ENCODE peak calls at places on chromosome 17, in seven cellular contexts. One of them, this sample, is unnamed. For H3K9me2, the result is how much of the 10 kb centered on the place peaks cover.

GRCh38 chr17:2235792-2236365 is 67.7 kb downstream of the SMG6 start:
- DNase-seq in PC-3: no peak
- DNase-seq in GM23338: no peak
- DNase-seq in MM.1S: no peak
- DNase-seq in HCT116: no peak
- DNase-seq in hepatocyte: no peak
- DNase-seq in GM23248: peak
- DNase-seq in this sample: peak

GRCh38 chr17:43924558-43924957 is 17.2 kb upstream of the MPP2 start:
- DNase-seq in PC-3: no peak
- DNase-seq in GM23338: no peak
- DNase-seq in MM.1S: no peak
- DNase-seq in HCT116: no peak
- DNase-seq in hepatocyte: peak
- DNase-seq in GM23248: no peak
- DNase-seq in this sample: no peak

GRCh38 chr17:47955497-47956461 is 1.9 kb downstream of the PRR15L start:
- DNase-seq in PC-3: peak
- DNase-seq in GM23338: no peak
- DNase-seq in MM.1S: no peak
- DNase-seq in HCT116: no peak
- DNase-seq in hepatocyte: peak
- DNase-seq in GM23248: no peak
- DNase-seq in this sample: no peak

GRCh38 chr17:56896968-56897359 is 16.9 kb downstream of the TRIM25 start:
- DNase-seq in PC-3: peak
- DNase-seq in GM23338: no peak
- DNase-seq in MM.1S: no peak
- DNase-seq in HCT116: no peak
- DNase-seq in hepatocyte: no peak
- DNase-seq in GM23248: no peak
- DNase-seq in this sample: peak

GRCh38 chr17:42680331-42680808 is 1.3 kb downstream of the CCR10 start:
- DNase-seq in PC-3: no peak
- DNase-seq in GM23338: no peak
- DNase-seq in MM.1S: peak
- DNase-seq in HCT116: no peak
- DNase-seq in hepatocyte: no peak
- DNase-seq in GM23248: no peak
- DNase-seq in this sample: peak

GRCh38 chr17:28902819-28903545 is at the start of gene DHRS13:
- DNase-seq in PC-3: peak
- DNase-seq in GM23338: peak
- DNase-seq in MM.1S: peak
- DNase-seq in HCT116: peak
- DNase-seq in hepatocyte: peak
- DNase-seq in GM23248: peak
- DNase-seq in this sample: peak

GRCh38 chr17:21299981-21300600 is 15.6 kb downstream of the MAP2K3 start:
- DNase-seq in PC-3: no peak
- DNase-seq in GM23338: no peak
- DNase-seq in MM.1S: no peak
- DNase-seq in HCT116: no peak
- DNase-seq in hepatocyte: no peak
- DNase-seq in GM23248: no peak
- DNase-seq in this sample: no peak

GRCh38 chr17:68777856-68778694 is 176.9 kb upstream of the FAM20A start:
- DNase-seq in PC-3: no peak
- DNase-seq in GM23338: no peak
- DNase-seq in MM.1S: no peak
- DNase-seq in HCT116: no peak
- DNase-seq in hepatocyte: peak
- DNase-seq in GM23248: no peak
- DNase-seq in this sample: no peak

GRCh38 chr17:34242553-34242952 is 12.5 kb upstream of the CCL2 start:
- DNase-seq in PC-3: no peak
- DNase-seq in GM23338: no peak
- DNase-seq in MM.1S: no peak
- DNase-seq in HCT116: no peak
- DNase-seq in hepatocyte: no peak
- DNase-seq in GM23248: no peak
- DNase-seq in this sample: peak

GRCh38 chr17:40479754-40480480 is 21.5 kb downstream of the TNS4 start:
- DNase-seq in PC-3: peak
- DNase-seq in GM23338: no peak
- DNase-seq in MM.1S: no peak
- DNase-seq in HCT116: no peak
- DNase-seq in hepatocyte: no peak
- DNase-seq in GM23248: no peak
- DNase-seq in this sample: peak

GRCh38 chr17:66779186-66779585 is 55.7 kb upstream of the CACNG5 start:
- DNase-seq in PC-3: no peak
- DNase-seq in GM23338: no peak
- DNase-seq in MM.1S: no peak
- DNase-seq in HCT116: no peak
- DNase-seq in hepatocyte: no peak
- DNase-seq in GM23248: no peak
- DNase-seq in this sample: no peak

GRCh38 chr17:69908599-69909368 is 166.2 kb upstream of the KCNJ16 start:
- DNase-seq in PC-3: no peak
- DNase-seq in GM23338: no peak
- DNase-seq in MM.1S: no peak
- DNase-seq in HCT116: no peak
- DNase-seq in hepatocyte: no peak
- DNase-seq in GM23248: no peak
- DNase-seq in this sample: no peak

GRCh38 chr17:8470447-8471047 is 34.9 kb downstream of the NDEL1 start:
- DNase-seq in PC-3: no peak
- DNase-seq in GM23338: no peak
- DNase-seq in MM.1S: no peak
- DNase-seq in HCT116: no peak
- DNase-seq in hepatocyte: no peak
- DNase-seq in GM23248: peak
- DNase-seq in this sample: no peak

GRCh38 chr17:67779098-67779672 is 46.1 kb upstream of the BPTF start:
- DNase-seq in PC-3: peak
- DNase-seq in GM23338: peak
- DNase-seq in MM.1S: peak
- DNase-seq in HCT116: peak
- DNase-seq in hepatocyte: peak
- DNase-seq in GM23248: peak
- DNase-seq in this sample: peak

GRCh38 chr17:67980456-67980855 is 15.8 kb downstream of the C17orf58 start:
- DNase-seq in PC-3: no peak
- DNase-seq in GM23338: no peak
- DNase-seq in MM.1S: no peak
- DNase-seq in HCT116: no peak
- DNase-seq in hepatocyte: no peak
- DNase-seq in GM23248: no peak
- DNase-seq in this sample: no peak

GRCh38 chr17:79914813-79915740 is 75.8 kb upstream of the CBX4 start:
- DNase-seq in PC-3: no peak
- DNase-seq in GM23338: no peak
- DNase-seq in MM.1S: no peak
- DNase-seq in HCT116: no peak
- DNase-seq in hepatocyte: no peak
- DNase-seq in GM23248: no peak
- DNase-seq in this sample: no peak

GRCh38 chr17:1074886-1075665 is 78.1 kb downstream of the TIMM22 start:
- DNase-seq in PC-3: no peak
- DNase-seq in GM23338: no peak
- DNase-seq in MM.1S: peak
- DNase-seq in HCT116: no peak
- DNase-seq in hepatocyte: no peak
- DNase-seq in GM23248: no peak
- DNase-seq in this sample: no peak

GRCh38 chr17:83194189-83194565 is 114.8 kb downstream of the METRNL start:
- DNase-seq in PC-3: no peak
- DNase-seq in GM23338: no peak
- DNase-seq in MM.1S: no peak
- DNase-seq in HCT116: no peak
- DNase-seq in hepatocyte: no peak
- DNase-seq in GM23248: peak
- DNase-seq in this sample: no peak

GRCh38 chr17:45384047-45384799 is 48.4 kb downstream of the ARHGAP27 start:
- DNase-seq in PC-3: peak
- DNase-seq in GM23338: no peak
- DNase-seq in MM.1S: no peak
- DNase-seq in HCT116: no peak
- DNase-seq in hepatocyte: no peak
- DNase-seq in GM23248: no peak
- DNase-seq in this sample: no peak

GRCh38 chr17:3920940-3921852 is 4.9 kb upstream of the P2RX1 start:
- DNase-seq in PC-3: no peak
- DNase-seq in GM23338: no peak
- DNase-seq in MM.1S: no peak
- DNase-seq in HCT116: no peak
- DNase-seq in hepatocyte: no peak
- DNase-seq in GM23248: no peak
- DNase-seq in this sample: peak
- TF ChIP-seq EZH2phosphoT487 in PC-3: no peak
- TF ChIP-seq EZH2phosphoT487 in GM23338: no peak
- TF ChIP-seq EZH2phosphoT487 in MM.1S: no peak
- TF ChIP-seq EZH2phosphoT487 in HCT116: no peak
- TF ChIP-seq EZH2phosphoT487 in hepatocyte: no peak
- TF ChIP-seq EZH2phosphoT487 in GM23248: no peak
- TF ChIP-seq EZH2phosphoT487 in this sample: no peak

DNA sequence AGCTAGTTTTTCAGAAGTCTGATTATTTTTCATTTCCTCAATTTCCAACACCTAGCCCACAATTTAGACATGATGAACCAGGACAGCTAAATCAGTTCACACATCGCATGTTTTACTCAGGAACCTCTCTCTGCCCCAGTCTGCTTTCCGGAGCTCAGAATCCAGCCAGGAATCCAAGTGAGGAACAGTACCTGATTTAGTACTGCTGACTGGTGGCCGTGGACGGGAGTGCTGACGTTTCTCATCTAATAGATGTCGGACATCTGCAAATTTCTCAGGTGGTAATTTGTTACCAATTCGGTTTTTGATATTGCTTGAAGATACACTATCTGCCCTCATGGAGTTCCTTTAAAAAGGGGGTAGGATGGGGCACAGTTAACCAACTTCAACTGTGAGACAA is 14.9 kb upstream of the ITGAE start:
- DNase-seq in PC-3: no peak
- DNase-seq in GM23338: no peak
- DNase-seq in MM.1S: no peak
- DNase-seq in HCT116: no peak
- DNase-seq in hepatocyte: no peak
- DNase-seq in GM23248: no peak
- DNase-seq in this sample: no peak
- H3K9me2 ChIP-seq in PC-3: under half
- H3K9me2 ChIP-seq in GM23338: under half
- H3K9me2 ChIP-seq in MM.1S: under half
- H3K9me2 ChIP-seq in HCT116: under half
- H3K9me2 ChIP-seq in hepatocyte: under half
- H3K9me2 ChIP-seq in GM23248: under half
- H3K9me2 ChIP-seq in this sample: under half

GRCh38 chr17:30116345-30116660 is 313 bp upstream of the NSRP1 start:
- DNase-seq in PC-3: no peak
- DNase-seq in GM23338: no peak
- DNase-seq in MM.1S: no peak
- DNase-seq in HCT116: no peak
- DNase-seq in hepatocyte: no peak
- DNase-seq in GM23248: no peak
- DNase-seq in this sample: no peak

GRCh38 chr17:30112794-30113193 is 3.8 kb upstream of the NSRP1 start:
- DNase-seq in PC-3: no peak
- DNase-seq in GM23338: no peak
- DNase-seq in MM.1S: peak
- DNase-seq in HCT116: no peak
- DNase-seq in hepatocyte: no peak
- DNase-seq in GM23248: no peak
- DNase-seq in this sample: no peak

GRCh38 chr17:30116661-30117547 is at the start of gene NSRP1:
- DNase-seq in PC-3: peak
- DNase-seq in GM23338: peak
- DNase-seq in MM.1S: peak
- DNase-seq in HCT116: peak
- DNase-seq in hepatocyte: peak
- DNase-seq in GM23248: peak
- DNase-seq in this sample: peak

GRCh38 chr17:30113213-30113612 is 3.4 kb upstream of the NSRP1 start:
- DNase-seq in PC-3: peak
- DNase-seq in GM23338: no peak
- DNase-seq in MM.1S: peak
- DNase-seq in HCT116: no peak
- DNase-seq in hepatocyte: no peak
- DNase-seq in GM23248: no peak
- DNase-seq in this sample: no peak

DNA sequence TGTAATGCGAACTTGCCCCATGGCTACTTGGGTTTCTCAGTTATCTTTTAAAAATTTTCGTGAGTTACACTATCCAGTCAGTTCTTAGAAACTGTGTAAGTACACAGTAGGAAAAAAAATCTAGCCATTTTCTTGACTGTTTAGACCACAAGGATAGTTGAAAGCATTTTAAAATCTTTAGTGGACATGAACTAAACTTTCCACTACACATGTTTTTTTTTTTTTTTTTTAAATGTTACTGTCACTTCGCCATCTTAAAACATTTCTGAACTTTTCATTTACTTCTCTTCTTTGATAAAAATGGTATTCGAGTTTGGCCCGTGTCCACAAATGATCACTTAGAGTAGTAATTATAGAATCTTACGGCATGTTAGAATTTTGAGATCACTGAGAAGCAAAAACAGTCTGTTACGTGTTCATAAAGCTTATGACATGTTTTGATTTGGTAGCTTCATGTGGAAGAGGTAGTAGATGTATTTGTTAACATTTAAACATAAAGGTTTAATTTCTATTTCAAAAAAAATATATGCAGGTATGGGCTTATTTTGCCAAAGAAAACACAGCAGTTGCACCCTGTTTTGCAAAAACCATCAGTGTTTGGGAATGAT is 1.0 kb downstream of the NSRP1 start:
- DNase-seq in PC-3: no peak
- DNase-seq in GM23338: no peak
- DNase-seq in MM.1S: no peak
- DNase-seq in HCT116: no peak
- DNase-seq in hepatocyte: no peak
- DNase-seq in GM23248: peak
- DNase-seq in this sample: no peak
- H2AFZ ChIP-seq in PC-3: no peak
- H2AFZ ChIP-seq in GM23338: no peak
- H2AFZ ChIP-seq in MM.1S: peak
- H2AFZ ChIP-seq in HCT116: no peak
- H2AFZ ChIP-seq in hepatocyte: peak
- H2AFZ ChIP-seq in GM23248: peak
- H2AFZ ChIP-seq in this sample: peak

DNA sequence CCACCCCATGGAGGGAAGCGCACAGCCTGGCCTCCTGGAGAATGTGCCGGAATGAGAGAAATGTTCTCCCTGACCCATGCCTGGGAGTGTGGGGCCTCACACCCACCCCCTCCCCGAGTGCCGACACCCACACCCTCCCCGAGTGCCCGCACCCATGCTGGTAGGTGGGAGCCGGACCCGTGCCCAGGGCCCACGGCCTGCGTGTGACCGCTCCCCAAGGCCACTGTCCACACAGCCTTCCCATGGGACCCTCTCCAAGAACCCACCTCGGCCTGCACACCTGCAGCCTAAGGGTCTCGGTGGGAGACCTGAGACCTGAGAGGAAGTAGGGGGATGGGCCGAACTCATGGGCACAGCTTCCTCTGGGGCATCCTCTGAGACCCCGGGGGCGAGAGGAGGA is 3.3 kb upstream of the PVALEF start:
- DNase-seq in PC-3: no peak
- DNase-seq in GM23338: no peak
- DNase-seq in MM.1S: no peak
- DNase-seq in HCT116: no peak
- DNase-seq in hepatocyte: no peak
- DNase-seq in GM23248: no peak
- DNase-seq in this sample: no peak
- TF ChIP-seq EZH2phosphoT487 in PC-3: no peak
- TF ChIP-seq EZH2phosphoT487 in GM23338: no peak
- TF ChIP-seq EZH2phosphoT487 in MM.1S: no peak
- TF ChIP-seq EZH2phosphoT487 in HCT116: no peak
- TF ChIP-seq EZH2phosphoT487 in hepatocyte: no peak
- TF ChIP-seq EZH2phosphoT487 in GM23248: no peak
- TF ChIP-seq EZH2phosphoT487 in this sample: no peak